ENCODE peak calls at places on chromosomes 7 and 10, in nine cellular contexts. Z, Q, E, L, X, P, O, M and Y are unnamed samples.

GRCh38 chr7:132575336-132575986 is 809 bp downstream of the PLXNA4 start:
- DNase-seq in P (no peak), Z (peak; percentile 18), O (peak; percentile 42), L (peak; percentile 43), E (peak; percentile 29), X (peak; percentile 36), M (no peak), Q (peak; percentile 71), Y (peak; percentile 82)

GRCh38 chr7:157499121-157499834 is 162.5 kb downstream of the DNAJB6 start:
- DNase-seq in O (no peak), E (no peak), M (no peak), L (no peak), X (no peak), P (no peak), Q (no peak), Z (no peak), Y (peak; percentile 69)

GRCh38 chr10:20870839-20871238 is 26.3 kb downstream of the NEBL start:
- DNase-seq in X (no peak), M (no peak), O (no peak), E (no peak), Q (no peak), P (no peak), L (no peak), Z (no peak), Y (no peak)

GRCh38 chr10:80412521-80412920 is 4.2 kb downstream of the PRXL2A start:
- DNase-seq in O (no peak), M (no peak), Z (no peak), P (no peak), X (no peak), Q (peak; percentile 97), L (no peak), E (no peak), Y (no peak)

GRCh38 chr7:101743995-101744360 is 73.4 kb upstream of the CUX1 start:
- DNase-seq in P (no peak), L (no peak), Q (no peak), O (no peak), X (no peak), Z (no peak), E (peak; percentile 2), M (no peak), Y (no peak)

GRCh38 chr7:37052673-37053072 is 328.4 kb upstream of the AOAH start:
- DNase-seq in M (peak; percentile 2), L (no peak), Q (peak; percentile 33), O (peak; percentile 33), Z (peak; percentile 36), X (no peak), E (peak; percentile 16), P (no peak), Y (no peak)

GRCh38 chr7:36037121-36037662 is 115.9 kb upstream of the EEPD1 start:
- DNase-seq in M (no peak), L (peak; percentile 43), P (peak; percentile 36), O (peak; percentile 74), Q (peak; percentile 98), Z (peak; percentile 74), E (no peak), X (peak; percentile 66), Y (peak; percentile 69)

GRCh38 chr7:98970031-98970615 is 91.8 kb downstream of the TRRAP start:
- DNase-seq in O (no peak), L (no peak), E (no peak), Z (no peak), P (no peak), M (no peak), X (no peak), Q (no peak), Y (no peak)

GRCh38 chr7:18855796-18856195 is 261.6 kb downstream of the TWIST1 start:
- DNase-seq in O (no peak), L (no peak), Q (no peak), E (no peak), P (no peak), M (no peak), Z (peak; percentile 27), X (no peak), Y (no peak)

GRCh38 chr7:25671087-25671486 is 442.8 kb upstream of the NPVF start:
- DNase-seq in Z (no peak), P (no peak), M (no peak), E (no peak), L (no peak), Q (no peak), X (no peak), O (no peak), Y (no peak)

GRCh38 chr10:126851414-126851813 is 53.8 kb upstream of the DOCK1 start:
- DNase-seq in O (no peak), Q (no peak), M (no peak), P (no peak), Z (no peak), L (no peak), E (no peak), X (no peak), Y (no peak)

GRCh38 chr7:106068986-106069385 is 43.1 kb downstream of the SYPL1 start:
- DNase-seq in L (no peak), O (no peak), Z (no peak), P (no peak), Q (no peak), X (no peak), E (no peak), M (no peak), Y (no peak)

GRCh38 chr10:8402469-8403074 is 348.1 kb downstream of the GATA3 start:
- DNase-seq in L (no peak), Q (no peak), P (no peak), O (no peak), Z (no peak), E (peak; percentile 48), X (no peak), M (no peak), Y (no peak)

GRCh38 chr10:84095821-84096497 is 43.4 kb upstream of the GHITM start:
- DNase-seq in E (no peak), Q (peak; percentile 76), O (peak; percentile 6), L (peak; percentile 27), M (no peak), X (no peak), P (no peak), Z (no peak), Y (no peak)

GRCh38 chr7:1403844-1404404 is 55.3 kb downstream of the MICALL2 start:
- DNase-seq in M (no peak), Q (peak; percentile 63), L (no peak), E (peak; percentile 7), P (no peak), X (no peak), Z (peak; percentile 43), O (no peak), Y (no peak)

GRCh38 chr10:112915590-112916572 is 34.2 kb upstream of the TCF7L2 start:
- DNase-seq in Z (peak; percentile 51), L (no peak), E (no peak), Q (no peak), O (peak; percentile 62), M (no peak), P (no peak), X (peak; percentile 89), Y (no peak)

DNA sequence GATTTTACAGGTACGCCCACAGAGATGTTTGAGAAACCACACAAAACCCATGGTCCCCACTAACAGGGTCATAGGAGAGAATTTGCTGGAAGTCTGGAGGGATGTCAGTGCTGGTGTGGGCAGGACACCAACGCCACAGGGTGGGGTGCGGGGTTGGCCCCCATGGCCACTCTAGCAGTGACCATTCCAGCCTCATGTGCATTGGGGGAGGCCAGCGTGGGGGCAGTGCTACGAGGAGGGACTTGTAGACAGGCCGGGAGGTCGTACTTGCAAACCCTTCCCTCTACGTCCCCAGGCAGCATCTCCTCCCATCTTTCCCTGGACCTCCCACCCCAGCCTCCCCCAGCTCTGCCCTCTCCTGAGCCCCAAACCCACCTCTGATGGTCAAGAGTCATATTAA is 34.0 kb downstream of the FOXL3 start:
- DNase-seq in X (no peak), Q (no peak), P (no peak), L (no peak), Z (no peak), M (no peak), O (peak; percentile 4), E (no peak), Y (no peak)
- H3K4me1 ChIP-seq in X (peaks cover 4% of the 10 kb centered on the region), Q (no peaks in the 10 kb centered on the region), P (no peaks in the 10 kb centered on the region), L (no peaks in the 10 kb centered on the region), Z (no peaks in the 10 kb centered on the region), M (peaks cover 4% of the 10 kb centered on the region), O (peaks cover 58% of the 10 kb centered on the region), E (no peaks in the 10 kb centered on the region), Y (no peaks in the 10 kb centered on the region)

DNA sequence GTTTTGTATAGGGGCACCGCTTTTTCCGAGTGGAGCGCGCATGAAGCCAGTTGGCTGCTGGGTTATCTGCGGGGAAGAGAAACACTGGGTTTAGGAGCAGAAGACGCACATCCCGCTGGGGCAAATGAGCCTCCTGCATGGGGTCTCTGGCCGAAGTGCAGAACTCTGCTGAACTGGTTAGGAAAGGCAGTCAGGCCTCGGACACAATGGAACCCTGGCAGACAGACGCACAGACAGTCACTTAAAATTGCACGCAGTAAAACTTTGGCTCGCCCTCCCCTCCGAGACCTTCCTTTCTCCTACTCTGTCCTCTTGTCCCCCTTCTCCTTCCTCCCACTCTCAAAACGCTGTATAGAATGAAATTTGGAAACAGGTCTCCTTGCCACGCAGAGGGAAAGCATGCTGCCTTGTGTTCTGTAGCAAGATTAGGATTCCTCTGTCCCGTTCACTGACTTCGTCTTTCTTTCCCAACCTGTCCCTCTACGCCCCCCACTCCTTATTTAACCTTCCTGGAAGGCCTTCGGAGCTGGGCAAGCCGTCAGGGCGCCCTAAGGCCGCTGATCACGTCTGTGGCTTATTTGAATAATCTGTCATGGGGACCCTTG is 1.5 kb downstream of the HOXA9 start:
- DNase-seq in Z (no peak), M (no peak), O (no peak), E (no peak), P (peak; percentile 12), X (no peak), L (no peak), Q (no peak), Y (peak; percentile 66)
- H3K4me3 ChIP-seq in Z (no peak overlapping the region), M (no peak overlapping the region), O (no peak overlapping the region), E (no peak overlapping the region), P (peak overlapping the region; percentile 88), X (no peak overlapping the region), L (peak overlapping the region; percentile 79), Q (peak overlapping the region; percentile 63), Y (no peak overlapping the region)

DNA sequence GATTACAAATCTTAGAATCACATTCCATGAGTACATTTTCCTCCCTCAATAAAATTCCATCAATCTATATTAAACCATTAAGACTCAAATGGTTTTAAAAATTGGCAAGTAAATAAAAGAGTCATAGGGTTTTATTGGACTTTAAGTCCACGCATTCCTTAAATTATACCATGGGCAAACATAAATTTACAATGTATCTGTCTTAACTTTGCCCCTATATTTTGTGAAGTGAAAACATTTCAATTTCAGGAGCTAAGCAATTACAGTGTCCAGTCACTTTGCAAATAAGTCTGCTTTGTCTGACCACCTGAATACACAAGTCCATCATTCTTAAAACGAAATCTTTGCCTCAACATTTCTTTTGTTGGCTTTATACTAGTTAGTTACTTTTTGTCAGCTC is 197.5 kb upstream of the SEMA3D start:
- DNase-seq in P (no peak), Q (no peak), Z (no peak), O (no peak), X (no peak), L (no peak), M (no peak), E (no peak), Y (no peak)
- H3K27ac ChIP-seq in P (no peak overlapping the region), Q (no peak overlapping the region), Z (no peak overlapping the region), O (no peak overlapping the region), X (no peak overlapping the region), L (no peak overlapping the region), M (no peak overlapping the region), E (no peak overlapping the region), Y (no peak overlapping the region)

DNA sequence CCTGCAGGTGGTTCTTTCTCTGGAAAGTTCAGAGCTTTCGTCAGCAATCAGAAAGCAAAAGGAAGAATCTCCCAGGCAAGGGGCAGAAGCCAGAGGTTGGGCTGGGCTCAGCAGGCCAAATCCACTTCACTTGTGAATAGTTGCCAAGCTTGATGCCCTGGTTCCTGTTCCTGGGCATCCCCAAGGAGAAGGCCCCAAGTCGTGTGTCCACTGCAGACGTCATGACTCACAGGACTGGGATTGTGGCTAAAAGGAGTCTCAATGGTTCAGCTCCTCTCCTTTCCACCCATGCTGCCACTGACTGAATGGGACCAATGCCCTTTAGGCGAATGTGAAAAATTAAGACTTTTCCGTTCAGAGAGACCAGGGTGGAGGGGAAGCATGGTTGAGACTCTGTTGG is 38.6 kb upstream of the TRIM8 start:
- DNase-seq in M (no peak), P (no peak), O (no peak), L (no peak), X (no peak), Q (no peak), E (no peak), Z (no peak), Y (no peak)
- H3K4me1 ChIP-seq in M (no peaks in the 10 kb centered on the region), P (peaks cover 49% of the 10 kb centered on the region), O (no peaks in the 10 kb centered on the region), L (peaks cover 60% of the 10 kb centered on the region), X (peaks cover 29% of the 10 kb centered on the region), Q (peaks cover 39% of the 10 kb centered on the region), E (peaks cover 5% of the 10 kb centered on the region), Z (peaks cover 34% of the 10 kb centered on the region), Y (no peaks in the 10 kb centered on the region)